ENCODE peak calls at places on chromosomes 4 and X, in five cellular contexts. U, P, D, Y and K are unnamed samples.

GRCh38 chr4:95546866-95547707 is 1.7 kb downstream of the UNC5C start:
- DNase-seq in Y (no peak), D (no peak), U (no peak), P (no peak), K (no peak)

GRCh38 chrX:107894038-107894437 is 68.4 kb downstream of the MID2 start:
- DNase-seq in U (no peak), Y (peak), D (peak), P (peak), K (no peak)

GRCh38 chr4:13088726-13089658 is 395.1 kb downstream of the RAB28 start:
- DNase-seq in U (no peak), P (peak), D (peak), Y (peak), K (no peak)

GRCh38 chr4:16225139-16225538 is 1.1 kb downstream of the TAPT1 start:
- DNase-seq in Y (no peak), D (peak), U (no peak), P (peak), K (no peak)

GRCh38 chr4:141248029-141248428 is 27.3 kb downstream of the ZNF330 start:
- DNase-seq in Y (peak), P (peak), U (no peak), D (peak), K (peak)

GRCh38 chr4:79164961-79165610 is 160.8 kb downstream of the NAA11 start:
- DNase-seq in D (no peak), U (no peak), P (no peak), Y (no peak), K (no peak)

GRCh38 chr4:88623097-88623496 is 30.8 kb downstream of the HERC3 start:
- DNase-seq in U (no peak), Y (peak), D (peak), P (peak), K (peak)

GRCh38 chr4:121195649-121196048 is 31.5 kb upstream of the TNIP3 start:
- DNase-seq in U (no peak), P (no peak), D (no peak), Y (no peak), K (no peak)

GRCh38 chrX:87063622-87064021 is 454.0 kb upstream of the KLHL4 start:
- DNase-seq in Y (no peak), P (no peak), U (no peak), D (no peak), K (no peak)

GRCh38 chr4:147707892-147708672 is 23.8 kb upstream of the ARHGAP10 start:
- DNase-seq in D (peak), U (no peak), P (peak), Y (peak), K (no peak)

GRCh38 chr4:98828801-98829200 is 100.1 kb downstream of the EIF4E start:
- DNase-seq in U (no peak), P (peak), D (peak), Y (no peak), K (no peak)

GRCh38 chrX:15206306-15206705 is 63.6 kb downstream of the ASB9 start:
- DNase-seq in U (no peak), P (no peak), Y (no peak), D (no peak), K (no peak)

GRCh38 chr4:53189011-53189410 is 176.8 kb downstream of the SCFD2 start:
- DNase-seq in Y (peak), P (peak), U (no peak), D (peak), K (peak)

GRCh38 chr4:39950861-39951481 is 26.7 kb downstream of the PDS5A start:
- DNase-seq in U (no peak), Y (no peak), P (no peak), D (no peak), K (no peak)

GRCh38 chr4:183402771-183403170 is 41.7 kb upstream of the CDKN2AIP start:
- DNase-seq in Y (no peak), P (peak), U (no peak), D (no peak), K (no peak)

GRCh38 chr4:28973591-28974350 is 1746.4 kb upstream of the PCDH7 start:
- DNase-seq in U (no peak), P (peak), D (peak), Y (peak), K (no peak)

GRCh38 chr4:73236151-73236550 is 22.4 kb downstream of the ANKRD17 start:
- DNase-seq in U (no peak), P (no peak), D (no peak), Y (no peak), K (no peak)

GRCh38 chr4:172716291-172716690 is 452.3 kb upstream of the GALNT7 start:
- DNase-seq in Y (no peak), U (no peak), P (no peak), D (no peak), K (no peak)

GRCh38 chr4:7945709-7946380 is 6.2 kb upstream of the AFAP1 start:
- DNase-seq in U (no peak), P (peak), Y (no peak), D (no peak), K (no peak)

GRCh38 chr4:6188687-6189305 is 11.6 kb downstream of the JAKMIP1 start:
- DNase-seq in D (no peak), Y (no peak), U (no peak), P (no peak), K (no peak)

GRCh38 chr4:11111370-11111769 is 317.3 kb downstream of the HS3ST1 start:
- DNase-seq in U (no peak), D (no peak), P (no peak), Y (no peak), K (no peak)

GRCh38 chr4:180148737-180149136 is 2094.5 kb upstream of the TENM3 start:
- DNase-seq in U (no peak), Y (no peak), D (no peak), P (no peak), K (no peak)

GRCh38 chr4:40856836-40857362 is 107.1 kb downstream of the NSUN7 start:
- DNase-seq in U (peak), D (peak), Y (no peak), P (peak), K (no peak)

GRCh38 chr4:162475221-162475620 is 311.4 kb upstream of the FSTL5 start:
- DNase-seq in P (no peak), D (peak), U (no peak), Y (peak), K (no peak)

GRCh38 chr4:40046311-40046980 is 10.2 kb upstream of the N4BP2 start:
- DNase-seq in U (no peak), P (peak), D (peak), Y (peak), K (no peak)

GRCh38 chrX:94662665-94663064 is 988.7 kb downstream of the FAM133A start:
- DNase-seq in Y (no peak), D (no peak), P (no peak), U (no peak), K (no peak)

GRCh38 chr4:172142331-172142738 is 329.1 kb downstream of the GALNTL6 start:
- DNase-seq in P (peak), D (peak), U (no peak), Y (no peak), K (no peak)

GRCh38 chr4:22094217-22094616 is 145.6 kb upstream of the KCNIP4 start:
- DNase-seq in U (no peak), Y (no peak), D (no peak), P (no peak), K (no peak)

GRCh38 chrX:458631-459061 is 71.9 kb upstream of the PPP2R3B start:
- DNase-seq in D (no peak), P (no peak), Y (no peak), U (no peak), K (no peak)

GRCh38 chr4:174828845-174829701 is at the start of gene GLRA3:
- DNase-seq in Y (peak), P (peak), U (peak), D (peak), K (no peak)

GRCh38 chrX:148271263-148271662 is 229.2 kb upstream of the AFF2 start:
- DNase-seq in P (no peak), U (no peak), Y (no peak), D (no peak), K (no peak)

GRCh38 chr4:105050896-105051295 is 95.8 kb upstream of the TET2 start:
- DNase-seq in P (peak), U (no peak), Y (no peak), D (peak), K (no peak)

GRCh38 chr4:81506731-81507130 is 35.0 kb upstream of the RASGEF1B start:
- DNase-seq in D (no peak), Y (no peak), P (no peak), U (no peak), K (no peak)

GRCh38 chr4:40330536-40330935 is 4.6 kb upstream of the CHRNA9 start:
- DNase-seq in P (no peak), U (no peak), D (no peak), Y (no peak), K (no peak)

GRCh38 chr4:41693629-41694028 is 54.9 kb downstream of the PHOX2B start:
- DNase-seq in Y (peak), D (peak), U (no peak), P (peak), K (peak)

DNA sequence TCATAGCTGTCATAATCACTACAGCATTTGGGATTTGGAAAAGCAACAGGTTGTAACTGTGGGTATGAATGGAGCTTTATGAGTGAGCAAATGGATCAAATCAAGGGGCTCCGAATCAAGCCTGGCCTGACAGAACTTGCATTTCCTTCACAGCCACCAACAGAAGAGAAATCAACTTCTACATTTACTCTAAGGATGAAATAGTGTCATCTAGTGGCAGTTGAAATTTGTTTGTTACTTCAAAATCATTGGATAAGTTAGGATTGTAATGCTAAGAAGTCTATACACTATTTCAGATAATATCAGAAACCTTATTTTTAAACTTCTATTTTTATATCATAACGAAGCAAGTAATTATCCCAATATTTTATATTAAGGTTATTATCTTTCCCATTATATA is 10.7 kb upstream of the WDR17 start:
- DNase-seq in P (peak), U (no peak), D (no peak), Y (no peak), K (no peak)
- TF ChIP-seq CTCF in P (peak), U (peak), D (peak), Y (peak), K (peak)

DNA sequence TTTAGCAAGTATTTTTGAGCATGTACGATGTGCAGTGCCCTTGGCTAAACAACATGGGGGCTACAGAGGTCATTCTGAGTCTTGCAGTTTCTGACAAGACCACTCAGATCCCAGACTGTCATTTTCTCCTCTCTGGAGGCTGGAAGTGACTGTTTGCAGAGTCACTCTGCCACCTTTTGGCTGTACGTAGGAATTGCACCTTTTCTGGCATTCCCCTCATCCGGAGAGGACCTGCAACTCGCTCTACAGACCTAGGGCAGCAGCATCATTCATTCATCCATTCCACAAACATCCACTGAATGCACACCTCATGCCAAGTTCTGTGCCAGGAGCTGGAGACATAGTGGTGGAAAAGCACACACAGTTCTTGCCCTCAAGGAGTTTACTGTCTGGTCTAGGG is 160.4 kb upstream of the GPR101 start:
- DNase-seq in Y (peak), U (no peak), D (peak), P (peak), K (no peak)
- TF ChIP-seq CTCF in Y (peak), U (peak), D (peak), P (peak), K (peak)

GRCh38 chr4:131638776-131639175 is 1510.3 kb upstream of the PCDH10 start:
- DNase-seq in D (peak), P (no peak), Y (no peak), U (no peak), K (no peak)

GRCh38 chr4:131649227-131649626 is 1499.9 kb upstream of the PCDH10 start:
- DNase-seq in U (no peak), P (no peak), D (no peak), Y (no peak), K (no peak)

GRCh38 chr4:131644619-131645018 is 1504.5 kb upstream of the PCDH10 start:
- DNase-seq in P (peak), Y (no peak), U (no peak), D (peak), K (no peak)
- TF ChIP-seq CTCF in P (peak), Y (peak), U (peak), D (peak), K (no peak)

GRCh38 chr4:142427456-142427855 is 418.6 kb downstream of the INPP4B start:
- DNase-seq in U (no peak), D (no peak), P (no peak), Y (no peak), K (no peak)
- TF ChIP-seq CTCF in U (no peak), D (no peak), P (no peak), Y (no peak), K (no peak)

GRCh38 chrX:9704876-9705465 is 60.7 kb downstream of the GPR143 start:
- DNase-seq in Y (no peak), U (no peak), P (no peak), D (no peak), K (no peak)

GRCh38 chrX:9698566-9698965 is 67.1 kb downstream of the GPR143 start:
- DNase-seq in U (no peak), P (no peak), D (no peak), Y (no peak), K (no peak)

GRCh38 chrX:9700555-9700954 is 65.1 kb downstream of the GPR143 start:
- DNase-seq in U (no peak), P (no peak), Y (no peak), D (no peak), K (no peak)

GRCh38 chrX:9703406-9703805 is 62.2 kb downstream of the GPR143 start:
- DNase-seq in U (no peak), Y (no peak), D (no peak), P (no peak), K (no peak)

GRCh38 chrX:9701790-9702189 is 63.9 kb downstream of the GPR143 start:
- DNase-seq in U (no peak), D (no peak), Y (no peak), P (no peak), K (no peak)
- TF ChIP-seq CTCF in U (no peak), D (no peak), Y (peak), P (no peak), K (no peak)

DNA sequence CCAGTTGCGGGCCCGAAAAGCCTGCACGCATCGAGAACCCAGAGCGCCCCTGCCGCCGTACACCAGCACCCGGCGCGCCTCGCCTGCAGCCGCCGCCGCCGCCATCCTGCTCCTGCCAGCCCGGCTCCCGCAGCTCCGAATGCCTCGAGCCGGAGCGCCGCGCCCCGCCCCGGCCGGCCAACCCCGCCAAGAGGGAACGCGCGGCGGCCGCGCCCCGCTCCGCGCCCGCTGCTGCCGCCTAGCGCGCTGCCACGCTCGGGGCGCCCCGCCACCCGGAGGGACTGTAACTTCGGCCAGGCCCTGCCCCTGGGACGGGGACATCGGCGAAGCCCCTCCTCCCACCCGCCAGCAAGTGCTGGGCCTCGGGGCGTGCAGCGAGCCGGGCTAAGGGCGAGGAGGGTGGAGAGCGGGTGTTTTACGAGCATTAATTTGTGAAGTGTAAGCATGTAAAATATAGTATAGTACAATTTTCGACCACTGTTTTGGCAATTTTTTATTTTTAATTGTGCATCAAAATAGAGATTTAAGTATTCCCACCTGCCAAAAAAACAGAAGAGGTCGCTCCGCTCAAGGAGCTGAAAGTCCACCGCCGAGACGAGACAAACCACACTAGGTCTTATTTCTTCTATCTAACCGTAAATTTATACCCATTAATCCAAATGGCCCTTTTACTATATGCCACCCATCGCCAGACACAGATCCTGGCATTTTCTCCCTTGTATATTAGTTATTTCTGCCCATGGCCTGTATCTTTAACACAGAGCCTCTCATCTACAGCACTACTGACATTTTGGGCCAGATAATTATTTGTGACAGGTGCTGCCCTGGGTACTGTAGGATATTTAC is at the start of gene QDPR:
- DNase-seq in Y (peak), U (peak), D (peak), P (peak), K (peak)
- TF ChIP-seq CTCF in Y (peak), U (peak), D (peak), P (no peak), K (peak)

GRCh38 chr4:173748353-173748752 is 218.3 kb upstream of the HAND2 start:
- DNase-seq in U (no peak), P (peak), Y (no peak), D (no peak), K (no peak)
- TF ChIP-seq CTCF in U (no peak), P (peak), Y (no peak), D (no peak), K (no peak)

DNA sequence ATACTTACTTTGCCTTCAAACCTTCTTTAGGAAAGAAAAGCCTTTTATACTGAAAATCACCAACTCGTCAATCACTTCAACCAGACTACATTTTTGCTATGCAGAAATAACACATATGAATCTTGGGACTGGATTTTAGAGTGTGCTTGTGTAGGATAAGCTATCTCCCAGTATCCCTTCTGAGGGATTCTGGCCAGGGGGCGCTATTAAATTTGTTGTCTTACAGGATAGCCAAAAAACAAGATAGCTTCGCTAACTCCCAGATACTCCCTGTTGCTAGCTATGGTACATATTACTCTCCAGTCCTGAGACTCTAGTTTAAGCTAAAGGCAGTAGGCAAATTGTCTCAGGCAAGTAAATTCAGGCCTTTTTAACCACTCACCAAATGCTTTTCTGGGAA is 167.2 kb downstream of the LHFPL1 start:
- DNase-seq in U (no peak), Y (no peak), D (no peak), P (no peak), K (no peak)
- TF ChIP-seq CTCF in U (no peak), Y (no peak), D (no peak), P (no peak), K (no peak)

DNA sequence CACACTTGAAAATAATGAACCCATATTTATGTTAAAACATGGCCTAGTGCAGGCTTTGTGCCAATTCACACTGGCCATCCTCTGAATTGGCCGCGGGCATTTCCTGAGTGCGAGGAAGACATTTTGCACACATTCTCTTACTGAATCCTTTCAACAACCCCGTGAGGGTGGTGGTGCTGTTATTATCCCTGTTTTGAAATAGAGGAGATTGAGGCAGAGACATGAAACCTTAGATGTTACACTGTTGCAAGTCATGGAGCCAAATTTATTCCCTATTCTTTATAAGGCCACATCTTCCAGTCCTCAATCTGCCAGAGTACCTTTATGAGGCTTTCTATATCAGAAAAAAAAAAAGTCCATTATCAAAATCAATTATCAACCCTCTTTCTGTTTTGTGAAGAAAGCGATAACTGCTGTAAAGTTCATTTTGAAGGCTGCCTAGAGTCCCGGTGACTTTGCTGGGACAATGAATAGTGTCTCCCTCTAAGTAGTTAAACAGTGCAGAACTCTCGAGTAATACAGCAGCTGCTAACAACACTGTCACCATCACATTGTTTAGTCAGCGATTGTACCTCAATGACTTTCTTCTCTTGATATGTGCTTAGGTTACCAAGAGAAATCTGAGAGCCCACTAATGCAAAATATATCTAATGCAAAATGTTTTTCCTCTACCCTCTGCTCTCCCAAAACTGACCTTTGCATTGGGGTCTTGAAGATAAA is 242.3 kb upstream of the PPARGC1A start:
- DNase-seq in P (no peak), D (no peak), Y (no peak), U (no peak), K (no peak)
- TF ChIP-seq CTCF in P (no peak), D (no peak), Y (no peak), U (no peak), K (no peak)